ENCODE peak calls at places on chromosomes 7 and 10, in ten cellular contexts. W is head of caudate nucleus; L is anterior cingulate cortex; G is sciatic nerve; J is kidney glomerular epithelial cell; X is stromal cell of bone marrow; T is NCI-H1417; I is prostate gland; P is hippocampal formation; D is stimulated activated CD8-positive, alpha-beta memory T cell treated with anti-CD3 and anti-CD28 coated beads, Interleukin-15, amount 100 ng/mL, for 48 hours. F is an unnamed sample.

GRCh38 chr7:88597941-88598425 is 161.5 kb upstream of the ZNF804B start:
- DNase-seq in L (no peak), P (no peak), G (no peak), X (no peak), W (peak), J (no peak), T (no peak), I (no peak), D (no peak), F (no peak)

GRCh38 chr10:34310234-34310633 is 504.9 kb downstream of the PARD3 start:
- DNase-seq in D (no peak), L (no peak), T (no peak), J (no peak), P (no peak), G (no peak), X (no peak), W (no peak), I (no peak), F (no peak)

GRCh38 chr10:52706347-52707070 is 66.1 kb downstream of the MBL2 start:
- DNase-seq in T (no peak), P (no peak), D (no peak), G (no peak), X (peak), L (no peak), W (no peak), J (no peak), I (no peak), F (no peak)

GRCh38 chr7:39667354-39667923 is 44.1 kb downstream of the RALA start:
- DNase-seq in L (peak), P (no peak), D (no peak), X (no peak), W (no peak), I (no peak), G (no peak), T (no peak), J (no peak), F (no peak)

GRCh38 chr7:1385809-1386622 is 73.3 kb downstream of the MICALL2 start:
- DNase-seq in L (no peak), J (no peak), G (no peak), T (peak), I (no peak), X (no peak), D (no peak), P (no peak), W (no peak), F (no peak)

GRCh38 chr10:68105820-68106219 is 3.5 kb upstream of the MYPN start:
- DNase-seq in X (peak), J (no peak), P (no peak), I (no peak), G (no peak), D (no peak), W (peak), T (no peak), L (no peak), F (no peak)

GRCh38 chr10:93451244-93451947 is 30.7 kb downstream of the MYOF start:
- DNase-seq in L (no peak), J (no peak), X (no peak), T (no peak), D (no peak), I (no peak), W (no peak), P (no peak), G (no peak), F (no peak)

GRCh38 chr7:139426258-139427028 is 57.0 kb downstream of the KLRG2 start:
- DNase-seq in T (peak), D (no peak), W (no peak), J (no peak), G (no peak), I (no peak), X (no peak), L (peak), P (no peak), F (no peak)

GRCh38 chr10:119457966-119458766 is 84.4 kb downstream of the RGS10 start:
- DNase-seq in D (no peak), I (no peak), X (no peak), T (no peak), W (no peak), G (no peak), L (no peak), J (no peak), P (no peak), F (no peak)

GRCh38 chr7:21146642-21147423 is 281.1 kb upstream of the SP4 start:
- DNase-seq in I (no peak), T (no peak), P (no peak), L (no peak), D (no peak), X (no peak), J (no peak), G (no peak), W (no peak), F (no peak)

F was measured in GM18507.